ENCODE peak calls at places on chromosome 1, in four cellular contexts. Y is occipital lobe, Z is midbrain, V is lower leg skin. Q is an unnamed sample.
A peak's percentile ranks its signal among the peaks of the same experiment; 100 is the strongest.

GRCh38 chr1:19921310-19921709 is 2.1 kb downstream of the PLA2G2E start:
- DNase-seq in Y (peak; percentile 21), Z (no peak), V (no peak), Q (no peak)

GRCh38 chr1:37666241-37666867 is 26.0 kb upstream of the CDCA8 start:
- DNase-seq in Y (no peak), Z (no peak), V (no peak), Q (no peak)

GRCh38 chr1:200510228-200510623 is 100.4 kb upstream of the ZNF281 start:
- DNase-seq in Y (peak; percentile 39), Z (peak; percentile 87), V (peak; percentile 60), Q (peak; percentile 59)

GRCh38 chr1:112528076-112528475 is 19.3 kb downstream of the WNT2B start:
- DNase-seq in Y (no peak), Z (no peak), V (no peak), Q (no peak)

GRCh38 chr1:41498809-41499208 is 14.3 kb upstream of the EDN2 start:
- DNase-seq in Y (no peak), Z (no peak), V (peak; percentile 80), Q (peak; percentile 62)

GRCh38 chr1:56811331-56811730 is 7.9 kb downstream of the FYB2 start:
- DNase-seq in Y (no peak), Z (no peak), V (no peak), Q (no peak)

GRCh38 chr1:58896211-58897183 is 112.7 kb upstream of the JUN start:
- DNase-seq in Y (no peak), Z (peak; percentile 13), V (no peak), Q (peak; percentile 43)

GRCh38 chr1:171817511-171818265 is 23.6 kb upstream of the DNM3 start:
- DNase-seq in Y (peak; percentile 15), Z (no peak), V (peak; percentile 75), Q (no peak)

GRCh38 chr1:91502882-91503184 is 2.2 kb downstream of the CDC7 start:
- DNase-seq in Y (peak; percentile 3), Z (no peak), V (no peak), Q (no peak)

GRCh38 chr1:223198628-223198965 is 55.5 kb upstream of the TLR5 start:
- DNase-seq in Y (no peak), Z (no peak), V (no peak), Q (no peak)

GRCh38 chr1:164641353-164641730 is 82.4 kb downstream of the PBX1 start:
- DNase-seq in Y (no peak), Z (no peak), V (peak; percentile 45), Q (no peak)

GRCh38 chr1:22133247-22133927 is 9.5 kb downstream of the WNT4 start:
- DNase-seq in Y (no peak), Z (no peak), V (no peak), Q (no peak)

GRCh38 chr1:181127898-181128453 is 39.5 kb downstream of the IER5 start:
- DNase-seq in Y (no peak), Z (no peak), V (no peak), Q (no peak)

GRCh38 chr1:173503391-173503790 is 26.3 kb downstream of the PRDX6 start:
- DNase-seq in Y (no peak), Z (no peak), V (no peak), Q (no peak)

GRCh38 chr1:174074757-174075156 is 52.6 kb upstream of the RC3H1 start:
- DNase-seq in Y (no peak), Z (peak; percentile 25), V (no peak), Q (no peak)

GRCh38 chr1:109272021-109272799 is 10.7 kb downstream of the PSRC1 start:
- DNase-seq in Y (no peak), Z (no peak), V (no peak), Q (no peak)

GRCh38 chr1:30639881-30640452 is 83.4 kb downstream of the MATN1 start:
- DNase-seq in Y (no peak), Z (no peak), V (no peak), Q (no peak)

GRCh38 chr1:20739225-20739624 is 6.7 kb upstream of the SH2D5 start:
- DNase-seq in Y (no peak), Z (no peak), V (no peak), Q (no peak)

GRCh38 chr1:56837244-56837926 is 17.2 kb upstream of the C8A start:
- DNase-seq in Y (no peak), Z (no peak), V (no peak), Q (no peak)

GRCh38 chr1:149965440-149965839 is 28.8 kb upstream of the MTMR11 start:
- DNase-seq in Y (no peak), Z (no peak), V (no peak), Q (no peak)

GRCh38 chr1:30615816-30616590 is 107.4 kb downstream of the MATN1 start:
- DNase-seq in Y (no peak), Z (no peak), V (no peak), Q (no peak)

GRCh38 chr1:72485786-72486185 is 203.4 kb upstream of the NEGR1 start:
- DNase-seq in Y (no peak), Z (no peak), V (no peak), Q (no peak)

GRCh38 chr1:25562101-25562927 is 18.9 kb downstream of the LDLRAP1 start:
- DNase-seq in Y (no peak), Z (no peak), V (no peak), Q (no peak)

GRCh38 chr1:152182942-152183341 is 23.9 kb upstream of the RPTN start:
- DNase-seq in Y (no peak), Z (no peak), V (peak; percentile 53), Q (no peak)

GRCh38 chr1:109931189-109931672 is 20.6 kb downstream of the CSF1 start:
- DNase-seq in Y (no peak), Z (peak; percentile 65), V (no peak), Q (peak; percentile 77)

GRCh38 chr1:192610114-192610958 is 25.6 kb upstream of the RGS13 start:
- DNase-seq in Y (no peak), Z (no peak), V (no peak), Q (no peak)

GRCh38 chr1:175267716-175268416 is 75.3 kb upstream of the KIAA0040 start:
- DNase-seq in Y (no peak), Z (no peak), V (no peak), Q (peak; percentile 61)

GRCh38 chr1:2168535-2168934 is 26.0 kb downstream of the FAAP20 start:
- DNase-seq in Y (no peak), Z (no peak), V (no peak), Q (no peak)

GRCh38 chr1:70112838-70113237 is 92.5 kb downstream of the LRRC40 start:
- DNase-seq in Y (no peak), Z (no peak), V (no peak), Q (no peak)